ENCODE peak calls at places on chromosomes 3 and 15, in seven cellular contexts. T is upper lobe of left lung, V is PC-3, S is IMR-90, A is endodermal cell, Q is left ventricle myocardium inferior, P is adrenal gland. Y is an unnamed sample. For H3K27me3 and H3K4me1, the result is how much of the 10 kb centered on the place peaks cover.

GRCh38 chr3:26070854-26071253 is 281.0 kb downstream of the OXSM start:
- DNase-seq in T (no peak), V (no peak), S (no peak), A (no peak), Q (no peak), P (no peak), Y (no peak)

GRCh38 chr3:16112910-16113504 is 61.5 kb upstream of the GALNT15 start:
- DNase-seq in T (no peak), V (peak), S (peak), A (no peak), Q (no peak), P (no peak), Y (no peak)

GRCh38 chr3:51591231-51591630 is 52.7 kb downstream of the RAD54L2 start:
- DNase-seq in T (no peak), V (no peak), S (peak), A (no peak), Q (no peak), P (no peak), Y (no peak)

GRCh38 chr3:134650431-134651346 is at the start of gene KY:
- DNase-seq in T (peak), V (no peak), S (peak), A (peak), Q (peak), P (peak), Y (no peak)

GRCh38 chr3:49523756-49524747 is 30.2 kb upstream of the BSN start:
- DNase-seq in T (peak), V (no peak), S (no peak), A (no peak), Q (no peak), P (no peak), Y (no peak)

GRCh38 chr3:71062920-71063767 is 520.4 kb downstream of the FOXP1 start:
- DNase-seq in T (no peak), V (peak), S (peak), A (no peak), Q (no peak), P (no peak), Y (no peak)

GRCh38 chr3:16063603-16064002 is 110.9 kb upstream of the GALNT15 start:
- DNase-seq in T (no peak), V (no peak), S (no peak), A (no peak), Q (no peak), P (no peak), Y (peak)

GRCh38 chr15:52464478-52464877 is 64.2 kb downstream of the MYO5A start:
- DNase-seq in T (no peak), V (no peak), S (no peak), A (no peak), Q (no peak), P (no peak), Y (no peak)

GRCh38 chr3:55965776-55966175 is 478.7 kb upstream of the WNT5A start:
- DNase-seq in T (no peak), V (no peak), S (no peak), A (no peak), Q (no peak), P (no peak), Y (no peak)

GRCh38 chr15:38620851-38621594 is 56.4 kb upstream of the RASGRP1 start:
- DNase-seq in T (no peak), V (no peak), S (no peak), A (no peak), Q (no peak), P (no peak), Y (no peak)

GRCh38 chr15:63492541-63493077 is 11.8 kb upstream of the USP3 start:
- DNase-seq in T (no peak), V (peak), S (peak), A (no peak), Q (no peak), P (no peak), Y (no peak)

GRCh38 chr15:42511010-42511396 is 15.6 kb downstream of the SNAP23 start:
- DNase-seq in T (no peak), V (no peak), S (peak), A (no peak), Q (no peak), P (no peak), Y (no peak)

GRCh38 chr15:80556694-80557367 is 138.3 kb upstream of the ABHD17C start:
- DNase-seq in T (peak), V (no peak), S (peak), A (no peak), Q (no peak), P (peak), Y (no peak)

GRCh38 chr3:133038089-133038730 is at the start of gene TMEM108:
- DNase-seq in T (peak), V (no peak), S (peak), A (peak), Q (peak), P (peak), Y (peak)

GRCh38 chr3:178419078-178419477 is 117.2 kb upstream of the KCNMB2 start:
- DNase-seq in T (no peak), V (peak), S (peak), A (no peak), Q (no peak), P (no peak), Y (no peak)

GRCh38 chr3:71128951-71129350 is 454.6 kb downstream of the FOXP1 start:
- DNase-seq in T (no peak), V (no peak), S (no peak), A (no peak), Q (no peak), P (no peak), Y (no peak)

GRCh38 chr3:94187697-94188096 is 124.8 kb downstream of the NSUN3 start:
- DNase-seq in T (no peak), V (peak), S (no peak), A (no peak), Q (no peak), P (no peak), Y (no peak)

GRCh38 chr3:66378256-66378655 is 122.6 kb downstream of the LRIG1 start:
- DNase-seq in T (no peak), V (peak), S (peak), A (peak), Q (no peak), P (no peak), Y (no peak)

GRCh38 chr3:61009025-61009424 is 242.2 kb downstream of the FHIT start:
- DNase-seq in T (peak), V (no peak), S (no peak), A (peak), Q (no peak), P (no peak), Y (no peak)

GRCh38 chr15:68419301-68420175 is 12.4 kb downstream of the ITGA11 start:
- DNase-seq in T (no peak), V (no peak), S (no peak), A (no peak), Q (no peak), P (no peak), Y (peak)

GRCh38 chr3:38611866-38612265 is 37.6 kb downstream of the SCN5A start:
- DNase-seq in T (no peak), V (no peak), S (no peak), A (no peak), Q (no peak), P (no peak), Y (no peak)

GRCh38 chr3:124486324-124486723 is 243.9 kb upstream of the UMPS start:
- DNase-seq in T (no peak), V (peak), S (no peak), A (no peak), Q (no peak), P (no peak), Y (no peak)

GRCh38 chr15:36773698-36774097 is 194.3 kb downstream of the CDIN1 start:
- DNase-seq in T (no peak), V (no peak), S (no peak), A (no peak), Q (no peak), P (no peak), Y (no peak)

GRCh38 chr3:141776885-141777284 is 13.7 kb downstream of the GRK7 start:
- DNase-seq in T (no peak), V (no peak), S (no peak), A (no peak), Q (no peak), P (no peak), Y (no peak)

GRCh38 chr3:12371525-12372140 is 82.8 kb downstream of the PPARG start:
- DNase-seq in T (no peak), V (peak), S (peak), A (no peak), Q (peak), P (no peak), Y (no peak)

GRCh38 chr3:130576571-130577266 is 59.7 kb downstream of the COL6A6 start:
- DNase-seq in T (no peak), V (no peak), S (peak), A (no peak), Q (no peak), P (no peak), Y (no peak)

GRCh38 chr15:40398413-40398873 is 7.2 kb upstream of the IVD start:
- DNase-seq in T (peak), V (no peak), S (no peak), A (no peak), Q (no peak), P (no peak), Y (no peak)

GRCh38 chr3:9770276-9770812 is 597 bp upstream of the CAMK1 start:
- DNase-seq in T (peak), V (no peak), S (no peak), A (no peak), Q (peak), P (peak), Y (peak)

GRCh38 chr3:192841428-192841827 is 76.2 kb downstream of the MB21D2 start:
- DNase-seq in T (peak), V (no peak), S (no peak), A (no peak), Q (no peak), P (no peak), Y (no peak)

GRCh38 chr3:171614318-171614967 is 154.2 kb upstream of the TNIK start:
- DNase-seq in T (no peak), V (no peak), S (peak), A (peak), Q (no peak), P (no peak), Y (no peak)
- TF ChIP-seq CTCF in T (peak), V (peak), S (peak), A (peak), Q (peak), P (peak), Y (peak)

GRCh38 chr15:55740981-55741591 is 1.9 kb downstream of the PRTG start:
- DNase-seq in T (no peak), V (no peak), S (no peak), A (no peak), Q (no peak), P (no peak), Y (no peak)
- H3K27me3 ChIP-seq in T (under half), V (under half), S (under half), A (half or more), Q (under half), P (under half), Y (under half)

GRCh38 chr3:188396900-188397299 is 242.9 kb downstream of the LPP start:
- DNase-seq in T (no peak), V (no peak), S (no peak), A (no peak), Q (no peak), P (peak), Y (no peak)
- H3K4me1 ChIP-seq in T (under half), V (under half), S (under half), A (under half), Q (half or more), P (under half), Y (under half)

DNA sequence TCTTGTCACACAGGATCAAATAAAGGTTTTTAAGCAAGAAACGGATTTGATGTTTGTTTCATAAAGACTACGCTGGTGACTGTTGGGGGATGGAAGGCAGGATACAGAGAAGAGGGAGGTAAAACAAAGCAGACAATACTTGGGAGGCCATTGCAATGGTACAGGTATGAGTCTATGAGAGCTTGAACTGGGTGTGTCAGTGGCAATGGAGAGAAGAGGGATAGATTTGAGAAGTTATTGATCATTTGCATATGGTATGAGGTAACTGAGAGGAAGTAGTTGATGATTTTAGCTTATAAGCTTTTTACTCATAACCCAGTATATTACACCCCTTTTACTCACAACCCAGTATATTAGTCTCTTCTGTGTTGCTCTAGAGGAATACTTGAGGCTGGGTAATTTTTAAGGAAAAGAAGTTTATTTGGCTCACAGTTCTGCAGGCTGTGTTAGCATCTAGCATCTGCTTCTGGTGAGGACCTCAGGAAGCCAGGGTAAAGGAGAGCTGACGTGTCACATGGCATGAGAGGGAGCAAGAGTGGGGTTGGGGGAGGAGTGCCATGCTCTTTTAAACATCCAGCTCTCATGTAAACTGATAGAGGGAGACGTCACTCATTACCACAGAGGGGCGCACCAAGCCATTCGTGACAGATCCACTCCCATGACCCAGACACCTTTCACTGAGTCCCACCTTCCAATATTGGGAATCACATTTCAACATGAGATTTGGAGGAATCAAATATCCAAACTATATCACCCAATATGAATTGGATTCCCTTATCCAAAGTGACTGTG is 153.9 kb downstream of the VPS8 start:
- DNase-seq in T (no peak), V (no peak), S (no peak), A (no peak), Q (no peak), P (no peak), Y (no peak)
- TF ChIP-seq CTCF in T (no peak), V (no peak), S (no peak), A (no peak), Q (peak), P (no peak), Y (no peak)

GRCh38 chr3:44173263-44173662 is 68.4 kb upstream of the TOPAZ1 start:
- DNase-seq in T (no peak), V (no peak), S (no peak), A (no peak), Q (no peak), P (no peak), Y (no peak)
- H3K27me3 ChIP-seq in T (under half), V (under half), S (under half), A (under half), Q (half or more), P (under half), Y (under half)

GRCh38 chr15:69755571-69756310 is 303.1 kb downstream of the RPLP1 start:
- DNase-seq in T (peak), V (no peak), S (no peak), A (no peak), Q (peak), P (no peak), Y (no peak)

GRCh38 chr15:69751575-69751974 is 299.0 kb downstream of the RPLP1 start:
- DNase-seq in T (no peak), V (no peak), S (no peak), A (no peak), Q (no peak), P (no peak), Y (no peak)

GRCh38 chr15:69753867-69754266 is 301.2 kb downstream of the RPLP1 start:
- DNase-seq in T (no peak), V (no peak), S (no peak), A (no peak), Q (no peak), P (no peak), Y (no peak)

GRCh38 chr15:69756440-69756839 is 303.8 kb downstream of the RPLP1 start:
- DNase-seq in T (no peak), V (no peak), S (no peak), A (no peak), Q (no peak), P (no peak), Y (no peak)

GRCh38 chr15:69754313-69754712 is 301.7 kb downstream of the RPLP1 start:
- DNase-seq in T (no peak), V (no peak), S (no peak), A (no peak), Q (no peak), P (no peak), Y (no peak)
- H3K4me1 ChIP-seq in T (under half), V (under half), S (under half), A (under half), Q (under half), P (under half), Y (under half)

Y was measured in breast epithelium.